ENCODE peak calls at places on chromosomes 3 and 15, in six cellular contexts. One of them, this sample, is unnamed.

GRCh38 chr15:98824595-98824994 is 176.3 kb downstream of the IGF1R start:
- DNase-seq in neuronal stem cell: no peak
- DNase-seq in ovary: no peak
- DNase-seq in left ventricle myocardium inferior: no peak
- DNase-seq in HCT116: no peak
- DNase-seq in colonic mucosa: no peak
- DNase-seq in this sample: no peak

GRCh38 chr15:101327147-101327740 is 32.2 kb upstream of the SNRPA1 start:
- DNase-seq in neuronal stem cell: no peak
- DNase-seq in ovary: no peak
- DNase-seq in left ventricle myocardium inferior: no peak
- DNase-seq in HCT116: no peak
- DNase-seq in colonic mucosa: no peak
- DNase-seq in this sample: no peak

GRCh38 chr15:57639306-57639705 is 47.6 kb downstream of the MYZAP start:
- DNase-seq in neuronal stem cell: no peak
- DNase-seq in ovary: no peak
- DNase-seq in left ventricle myocardium inferior: no peak
- DNase-seq in HCT116: no peak
- DNase-seq in colonic mucosa: no peak
- DNase-seq in this sample: no peak

GRCh38 chr3:46369675-46370132 is 1.0 kb upstream of the CCR5 start:
- DNase-seq in neuronal stem cell: no peak
- DNase-seq in ovary: no peak
- DNase-seq in left ventricle myocardium inferior: no peak
- DNase-seq in HCT116: no peak
- DNase-seq in colonic mucosa: no peak
- DNase-seq in this sample: no peak

GRCh38 chr3:127034195-127034989 is 51.5 kb downstream of the PLXNA1 start:
- DNase-seq in neuronal stem cell: no peak
- DNase-seq in ovary: peak; percentile 32
- DNase-seq in left ventricle myocardium inferior: no peak
- DNase-seq in HCT116: no peak
- DNase-seq in colonic mucosa: no peak
- DNase-seq in this sample: no peak

GRCh38 chr15:78675206-78675605 is 34.2 kb upstream of the CHRNB4 start:
- DNase-seq in neuronal stem cell: no peak
- DNase-seq in ovary: no peak
- DNase-seq in left ventricle myocardium inferior: no peak
- DNase-seq in HCT116: no peak
- DNase-seq in colonic mucosa: no peak
- DNase-seq in this sample: no peak

GRCh38 chr15:80141916-80142598 is 10.7 kb upstream of the FAH start:
- DNase-seq in neuronal stem cell: no peak
- DNase-seq in ovary: no peak
- DNase-seq in left ventricle myocardium inferior: no peak
- DNase-seq in HCT116: no peak
- DNase-seq in colonic mucosa: no peak
- DNase-seq in this sample: no peak

GRCh38 chr3:184357248-184358139 is 3.9 kb downstream of the CLCN2 start:
- DNase-seq in neuronal stem cell: no peak
- DNase-seq in ovary: no peak
- DNase-seq in left ventricle myocardium inferior: no peak
- DNase-seq in HCT116: no peak
- DNase-seq in colonic mucosa: no peak
- DNase-seq in this sample: no peak

GRCh38 chr3:185082149-185082548 is 70.7 kb downstream of the C3orf70 start:
- DNase-seq in neuronal stem cell: no peak
- DNase-seq in ovary: no peak
- DNase-seq in left ventricle myocardium inferior: no peak
- DNase-seq in HCT116: no peak
- DNase-seq in colonic mucosa: no peak
- DNase-seq in this sample: no peak

GRCh38 chr3:194824676-194825075 is 139.0 kb downstream of the FAM43A start:
- DNase-seq in neuronal stem cell: no peak
- DNase-seq in ovary: no peak
- DNase-seq in left ventricle myocardium inferior: peak; percentile 70
- DNase-seq in HCT116: no peak
- DNase-seq in colonic mucosa: no peak
- DNase-seq in this sample: no peak

GRCh38 chr3:151905647-151906046 is 32.2 kb downstream of the SUCNR1 start:
- DNase-seq in neuronal stem cell: no peak
- DNase-seq in ovary: no peak
- DNase-seq in left ventricle myocardium inferior: no peak
- DNase-seq in HCT116: no peak
- DNase-seq in colonic mucosa: no peak
- DNase-seq in this sample: no peak

GRCh38 chr3:183428140-183429023 is at the start of gene MCF2L2:
- DNase-seq in neuronal stem cell: peak; percentile 42
- DNase-seq in ovary: peak; percentile 47
- DNase-seq in left ventricle myocardium inferior: peak; percentile 78
- DNase-seq in HCT116: peak; percentile 16
- DNase-seq in colonic mucosa: peak; percentile 49
- DNase-seq in this sample: no peak

GRCh38 chr3:36175113-36175812 is 205.0 kb upstream of the STAC start:
- DNase-seq in neuronal stem cell: no peak
- DNase-seq in ovary: no peak
- DNase-seq in left ventricle myocardium inferior: no peak
- DNase-seq in HCT116: no peak
- DNase-seq in colonic mucosa: no peak
- DNase-seq in this sample: no peak

GRCh38 chr3:76242886-76243753 is 457.8 kb upstream of the ZNF717 start:
- DNase-seq in neuronal stem cell: peak; percentile 30
- DNase-seq in ovary: no peak
- DNase-seq in left ventricle myocardium inferior: no peak
- DNase-seq in HCT116: no peak
- DNase-seq in colonic mucosa: no peak
- DNase-seq in this sample: no peak

GRCh38 chr15:92012368-92012629 is 158.8 kb downstream of the SLCO3A1 start:
- DNase-seq in neuronal stem cell: no peak
- DNase-seq in ovary: no peak
- DNase-seq in left ventricle myocardium inferior: no peak
- DNase-seq in HCT116: no peak
- DNase-seq in colonic mucosa: no peak
- DNase-seq in this sample: no peak

GRCh38 chr15:86267892-86268291 is 188.2 kb downstream of the AGBL1 start:
- DNase-seq in neuronal stem cell: no peak
- DNase-seq in ovary: no peak
- DNase-seq in left ventricle myocardium inferior: no peak
- DNase-seq in HCT116: no peak
- DNase-seq in colonic mucosa: no peak
- DNase-seq in this sample: no peak

GRCh38 chr3:137134431-137134830 is 176.6 kb downstream of the IL20RB start:
- DNase-seq in neuronal stem cell: no peak
- DNase-seq in ovary: no peak
- DNase-seq in left ventricle myocardium inferior: no peak
- DNase-seq in HCT116: no peak
- DNase-seq in colonic mucosa: no peak
- DNase-seq in this sample: no peak

GRCh38 chr3:141858312-141858711 is 18.1 kb upstream of the ATP1B3 start:
- DNase-seq in neuronal stem cell: no peak
- DNase-seq in ovary: no peak
- DNase-seq in left ventricle myocardium inferior: no peak
- DNase-seq in HCT116: no peak
- DNase-seq in colonic mucosa: no peak
- DNase-seq in this sample: no peak

GRCh38 chr15:65177901-65178300 is 7.2 kb downstream of the CLPX start:
- DNase-seq in neuronal stem cell: no peak
- DNase-seq in ovary: no peak
- DNase-seq in left ventricle myocardium inferior: no peak
- DNase-seq in HCT116: no peak
- DNase-seq in colonic mucosa: no peak
- DNase-seq in this sample: no peak

GRCh38 chr15:65937476-65937875 is 68.2 kb downstream of the RAB11A start:
- DNase-seq in neuronal stem cell: no peak
- DNase-seq in ovary: no peak
- DNase-seq in left ventricle myocardium inferior: no peak
- DNase-seq in HCT116: no peak
- DNase-seq in colonic mucosa: no peak
- DNase-seq in this sample: no peak

GRCh38 chr3:71447803-71448202 is 135.7 kb downstream of the FOXP1 start:
- DNase-seq in neuronal stem cell: no peak
- DNase-seq in ovary: no peak
- DNase-seq in left ventricle myocardium inferior: no peak
- DNase-seq in HCT116: no peak
- DNase-seq in colonic mucosa: no peak
- DNase-seq in this sample: no peak
- H3K4me1 ChIP-seq in neuronal stem cell: peaks cover 14% of the 10 kb centered on the region
- H3K4me1 ChIP-seq in ovary: peaks cover 2% of the 10 kb centered on the region
- H3K4me1 ChIP-seq in left ventricle myocardium inferior: peaks cover 59% of the 10 kb centered on the region
- H3K4me1 ChIP-seq in HCT116: no peaks in the 10 kb centered on the region
- H3K4me1 ChIP-seq in colonic mucosa: peaks cover under 1% of the 10 kb centered on the region
- H3K4me1 ChIP-seq in this sample: no peaks in the 10 kb centered on the region

GRCh38 chr3:9800529-9800928 is 7.6 kb downstream of the ARPC4 start:
- DNase-seq in neuronal stem cell: no peak
- DNase-seq in ovary: no peak
- DNase-seq in left ventricle myocardium inferior: no peak
- DNase-seq in HCT116: no peak
- DNase-seq in colonic mucosa: no peak
- DNase-seq in this sample: no peak
- H3K36me3 ChIP-seq in neuronal stem cell: peaks cover 50% of the 10 kb centered on the region
- H3K36me3 ChIP-seq in ovary: peaks cover 3% of the 10 kb centered on the region
- H3K36me3 ChIP-seq in left ventricle myocardium inferior: peaks cover 91% of the 10 kb centered on the region
- H3K36me3 ChIP-seq in HCT116: peaks cover 70% of the 10 kb centered on the region
- H3K36me3 ChIP-seq in colonic mucosa: peaks cover 52% of the 10 kb centered on the region
- H3K36me3 ChIP-seq in this sample: peaks cover 43% of the 10 kb centered on the region

DNA sequence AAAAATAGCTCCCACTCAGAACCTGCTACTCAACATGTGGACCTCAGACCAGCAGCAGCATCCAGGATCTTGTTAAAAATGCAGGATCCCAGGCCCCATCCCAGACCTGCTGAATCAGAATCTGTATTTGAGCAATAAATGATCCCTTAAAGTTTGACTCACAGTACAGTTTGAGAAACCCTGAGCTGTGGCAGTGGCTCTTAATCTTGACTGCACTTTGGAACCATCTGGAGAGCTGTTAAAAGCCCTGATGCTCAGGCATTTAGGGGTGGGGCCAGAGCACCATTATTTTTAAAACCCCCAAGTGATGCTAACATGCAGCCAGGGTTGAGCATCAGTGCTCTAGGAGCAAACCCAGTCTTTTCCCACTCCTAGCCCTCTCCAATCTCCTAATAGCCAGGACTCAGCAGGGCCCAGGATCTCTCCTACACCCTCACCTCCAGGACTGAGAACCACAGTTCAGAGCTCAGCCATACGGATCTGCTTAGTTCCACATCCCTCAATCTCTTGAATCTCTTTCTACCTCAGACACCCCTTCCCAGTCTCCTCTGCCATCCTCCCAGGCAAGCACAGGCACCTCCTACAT is 10.2 kb downstream of the RFTN1 start:
- DNase-seq in neuronal stem cell: no peak
- DNase-seq in ovary: no peak
- DNase-seq in left ventricle myocardium inferior: no peak
- DNase-seq in HCT116: no peak
- DNase-seq in colonic mucosa: no peak
- DNase-seq in this sample: no peak
- H3K4me1 ChIP-seq in neuronal stem cell: peaks cover 2% of the 10 kb centered on the region
- H3K4me1 ChIP-seq in ovary: peaks cover 8% of the 10 kb centered on the region
- H3K4me1 ChIP-seq in left ventricle myocardium inferior: peaks cover 94% of the 10 kb centered on the region
- H3K4me1 ChIP-seq in HCT116: no peaks in the 10 kb centered on the region
- H3K4me1 ChIP-seq in colonic mucosa: no peaks in the 10 kb centered on the region
- H3K4me1 ChIP-seq in this sample: peaks cover 2% of the 10 kb centered on the region

GRCh38 chr15:48730506-48730905 is 80.4 kb downstream of the CEP152 start:
- DNase-seq in neuronal stem cell: no peak
- DNase-seq in ovary: no peak
- DNase-seq in left ventricle myocardium inferior: no peak
- DNase-seq in HCT116: no peak
- DNase-seq in colonic mucosa: no peak
- DNase-seq in this sample: no peak
- H3K36me3 ChIP-seq in neuronal stem cell: peaks cover 2% of the 10 kb centered on the region
- H3K36me3 ChIP-seq in ovary: no peaks in the 10 kb centered on the region
- H3K36me3 ChIP-seq in left ventricle myocardium inferior: peaks cover 9% of the 10 kb centered on the region
- H3K36me3 ChIP-seq in HCT116: no peaks in the 10 kb centered on the region
- H3K36me3 ChIP-seq in colonic mucosa: no peaks in the 10 kb centered on the region
- H3K36me3 ChIP-seq in this sample: no peaks in the 10 kb centered on the region

DNA sequence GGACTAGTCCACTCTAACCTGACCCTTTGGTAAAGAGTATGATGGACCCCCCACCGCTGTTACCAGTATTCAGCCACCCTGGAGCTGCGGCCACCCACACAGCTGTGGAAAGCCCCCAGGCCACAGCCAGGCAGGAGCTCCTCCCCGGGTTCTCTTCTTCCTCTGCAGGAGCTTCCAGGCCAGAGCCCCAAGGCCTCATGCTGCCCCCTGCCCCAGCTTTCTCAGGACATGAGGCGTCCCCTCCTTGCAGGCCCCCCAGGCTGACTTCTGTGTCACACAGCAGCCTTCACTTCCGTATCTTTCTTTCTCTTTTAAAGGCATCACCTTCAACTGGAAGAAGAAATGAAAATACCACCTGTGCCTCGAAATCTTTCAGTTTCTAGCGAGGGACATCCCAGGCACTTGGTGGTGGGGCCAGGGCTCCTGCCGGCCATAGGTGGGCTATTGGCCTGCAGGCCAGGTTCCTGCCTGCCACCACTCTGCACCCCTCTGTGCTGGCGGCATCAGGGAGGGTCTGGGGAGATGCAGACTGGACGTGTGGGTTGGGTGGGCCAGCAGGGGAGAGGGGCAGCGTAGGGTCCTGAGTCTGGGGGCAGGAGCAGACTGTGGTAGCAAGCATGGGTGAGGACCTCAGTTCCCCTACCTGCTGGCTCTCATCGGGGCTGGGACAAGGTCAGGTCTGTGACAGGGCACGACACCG is 19.9 kb downstream of the KLF13 start:
- DNase-seq in neuronal stem cell: no peak
- DNase-seq in ovary: no peak
- DNase-seq in left ventricle myocardium inferior: no peak
- DNase-seq in HCT116: no peak
- DNase-seq in colonic mucosa: no peak
- DNase-seq in this sample: no peak
- H3K4me1 ChIP-seq in neuronal stem cell: peaks cover 3% of the 10 kb centered on the region
- H3K4me1 ChIP-seq in ovary: peaks cover 7% of the 10 kb centered on the region
- H3K4me1 ChIP-seq in left ventricle myocardium inferior: peaks cover 100% of the 10 kb centered on the region
- H3K4me1 ChIP-seq in HCT116: peaks cover 8% of the 10 kb centered on the region
- H3K4me1 ChIP-seq in colonic mucosa: peaks cover 46% of the 10 kb centered on the region
- H3K4me1 ChIP-seq in this sample: peaks cover 3% of the 10 kb centered on the region

DNA sequence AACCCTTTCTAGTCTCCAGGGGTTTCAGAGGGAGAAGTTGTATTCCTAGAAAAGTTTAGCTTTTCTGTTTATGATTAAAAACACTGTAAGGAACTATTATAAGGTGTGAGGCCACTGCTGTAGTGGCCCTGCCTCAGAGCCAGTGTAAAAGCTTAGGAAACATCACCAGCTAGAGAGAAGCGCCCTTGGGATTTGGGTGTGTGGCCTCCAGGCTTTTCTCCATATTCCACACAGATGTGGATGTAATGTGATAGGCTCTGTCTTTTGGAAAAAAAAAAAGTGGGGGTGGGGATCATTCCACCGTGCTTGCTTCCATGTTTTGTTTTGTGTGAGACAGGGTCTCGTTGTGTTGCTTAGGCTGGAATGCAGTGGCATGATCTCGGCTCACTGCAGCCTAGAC is 13.9 kb downstream of the SEC61A1 start:
- DNase-seq in neuronal stem cell: no peak
- DNase-seq in ovary: no peak
- DNase-seq in left ventricle myocardium inferior: no peak
- DNase-seq in HCT116: no peak
- DNase-seq in colonic mucosa: no peak
- DNase-seq in this sample: no peak
- H3K36me3 ChIP-seq in neuronal stem cell: peaks cover 67% of the 10 kb centered on the region
- H3K36me3 ChIP-seq in ovary: no peaks in the 10 kb centered on the region
- H3K36me3 ChIP-seq in left ventricle myocardium inferior: peaks cover 100% of the 10 kb centered on the region
- H3K36me3 ChIP-seq in HCT116: peaks cover 83% of the 10 kb centered on the region
- H3K36me3 ChIP-seq in colonic mucosa: peaks cover 48% of the 10 kb centered on the region
- H3K36me3 ChIP-seq in this sample: peaks cover 67% of the 10 kb centered on the region

GRCh38 chr15:40366204-40367037 is 8.4 kb downstream of the DISP2 start:
- DNase-seq in neuronal stem cell: no peak
- DNase-seq in ovary: no peak
- DNase-seq in left ventricle myocardium inferior: no peak
- DNase-seq in HCT116: no peak
- DNase-seq in colonic mucosa: no peak
- DNase-seq in this sample: no peak
- H3K4me1 ChIP-seq in neuronal stem cell: peaks cover 6% of the 10 kb centered on the region
- H3K4me1 ChIP-seq in ovary: peaks cover 3% of the 10 kb centered on the region
- H3K4me1 ChIP-seq in left ventricle myocardium inferior: peaks cover 36% of the 10 kb centered on the region
- H3K4me1 ChIP-seq in HCT116: peaks cover 7% of the 10 kb centered on the region
- H3K4me1 ChIP-seq in colonic mucosa: peaks cover 9% of the 10 kb centered on the region
- H3K4me1 ChIP-seq in this sample: peaks cover 1% of the 10 kb centered on the region

This sample was measured in iPS DF 6.9.